ENCODE peak calls at places on chromosomes 13 and 19, in nine cellular contexts. J, R, H, O, D, C, V, E and G are unnamed samples.

GRCh38 chr19:38043649-38044144 is 136.7 kb downstream of the SIPA1L3 start:
- DNase-seq in R (no peak), H (no peak), O (no peak), D (no peak), E (no peak), C (no peak), J (no peak), V (no peak), G (no peak)

GRCh38 chr19:7917292-7918061 is 2.7 kb upstream of the SNAPC2 start:
- DNase-seq in J (no peak), C (no peak), R (peak), V (no peak), D (no peak), E (peak), H (peak), O (peak), G (no peak)

GRCh38 chr13:112103971-112104872 is 37.3 kb downstream of the SOX1 start:
- DNase-seq in V (peak), H (peak), D (no peak), C (no peak), J (no peak), O (no peak), E (no peak), R (no peak), G (no peak)

GRCh38 chr13:114339779-114340534 is 25.7 kb downstream of the CHAMP1 start:
- DNase-seq in E (peak), D (no peak), H (no peak), R (no peak), V (no peak), O (no peak), C (no peak), J (peak), G (no peak)

GRCh38 chr19:13181747-13182388 is 31.7 kb downstream of the IER2 start:
- DNase-seq in O (peak), E (peak), C (peak), V (no peak), H (peak), D (no peak), J (peak), R (peak), G (no peak)

GRCh38 chr13:19601749-19602725 is 31.4 kb upstream of the MPHOSPH8 start:
- DNase-seq in V (no peak), D (no peak), C (no peak), J (peak), H (peak), O (peak), R (no peak), E (peak), G (no peak)

GRCh38 chr19:18364826-18365528 is 21.0 kb upstream of the GDF15 start:
- DNase-seq in R (peak), V (no peak), H (peak), O (peak), D (peak), C (peak), J (peak), E (peak), G (peak)

GRCh38 chr19:56720281-56720680 is 48.7 kb upstream of the ZNF835 start:
- DNase-seq in V (no peak), J (no peak), O (peak), E (no peak), H (no peak), C (no peak), R (no peak), D (no peak), G (no peak)

GRCh38 chr19:33702606-33703437 is 81.1 kb downstream of the CHST8 start:
- DNase-seq in R (no peak), D (no peak), O (no peak), C (no peak), V (no peak), H (no peak), J (no peak), E (no peak), G (no peak)

GRCh38 chr19:861756-862528 is 2.5 kb downstream of the CFD start:
- DNase-seq in E (no peak), J (no peak), H (peak), V (no peak), D (no peak), C (no peak), O (peak), R (no peak), G (no peak)
- TF ChIP-seq CTCF in E (no peak), J (no peak), H (no peak), V (peak), D (no peak), C (no peak), O (no peak), R (peak), G (peak)

DNA sequence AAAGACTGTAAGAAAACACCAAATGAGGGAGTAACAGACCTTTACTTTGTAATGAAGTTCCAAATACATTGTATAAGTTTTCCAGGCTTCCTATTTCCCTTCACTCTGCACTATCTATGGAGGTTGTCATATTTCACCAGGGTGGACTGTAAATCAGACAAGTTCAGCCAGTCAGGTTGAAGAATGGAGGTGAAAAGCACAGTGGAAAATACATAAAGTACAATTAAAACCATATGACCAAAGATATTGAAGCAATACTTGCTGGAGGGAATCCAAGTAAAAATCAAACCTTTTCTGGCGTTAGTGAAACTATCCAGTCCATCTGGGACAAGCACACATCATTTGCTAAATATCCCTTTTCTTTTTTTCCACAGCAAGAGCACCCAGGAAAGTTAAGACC is 3.2 kb downstream of the LHFPL6 start:
- DNase-seq in E (peak), V (no peak), D (peak), J (no peak), R (no peak), H (no peak), C (no peak), O (no peak), G (no peak)
- H3K4me3 ChIP-seq in E (no peak), V (peak), D (no peak), J (peak), R (no peak), H (no peak), C (no peak), O (peak), G (peak)

GRCh38 chr13:25422153-25422552 is 50.4 kb downstream of the ATP8A2 start:
- DNase-seq in V (no peak), E (no peak), C (no peak), D (no peak), O (no peak), R (no peak), J (no peak), H (no peak), G (no peak)

GRCh38 chr13:25421602-25422001 is 49.8 kb downstream of the ATP8A2 start:
- DNase-seq in E (no peak), D (no peak), C (no peak), O (no peak), J (no peak), V (no peak), R (no peak), H (no peak), G (no peak)

GRCh38 chr13:25420161-25420560 is 48.4 kb downstream of the ATP8A2 start:
- DNase-seq in C (no peak), V (no peak), H (no peak), E (no peak), R (no peak), J (no peak), D (no peak), O (no peak), G (no peak)

GRCh38 chr13:25429466-25429865 is 57.7 kb downstream of the ATP8A2 start:
- DNase-seq in J (no peak), H (no peak), O (no peak), R (no peak), V (no peak), E (no peak), C (no peak), D (no peak), G (no peak)

DNA sequence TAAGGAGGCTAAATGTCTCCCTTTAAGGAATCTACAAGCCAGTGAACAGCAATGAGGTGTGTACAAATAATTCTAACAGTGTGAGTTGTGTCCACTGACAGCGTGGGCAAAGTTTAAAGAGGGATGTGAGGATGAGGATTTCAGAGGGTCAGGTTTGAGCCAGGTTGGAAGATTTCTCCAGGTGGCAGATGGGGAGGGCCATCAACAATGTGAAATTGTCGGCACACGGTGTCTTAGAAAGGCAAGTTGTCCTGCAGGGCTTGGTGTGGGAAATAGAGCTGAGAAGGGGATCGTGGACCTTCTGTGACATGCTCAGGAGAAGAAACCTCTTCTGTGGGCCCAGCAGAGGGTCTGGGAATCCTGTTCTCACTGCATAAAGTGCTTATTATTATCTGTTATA is 52.1 kb downstream of the ATP8A2 start:
- DNase-seq in C (no peak), D (no peak), J (no peak), R (no peak), E (no peak), V (no peak), O (no peak), H (no peak), G (no peak)
- TF ChIP-seq CTCF in C (no peak), D (no peak), J (no peak), R (no peak), E (no peak), V (no peak), O (no peak), H (no peak), G (no peak)

GRCh38 chr19:19546751-19547162 is 8.7 kb downstream of the CILP2 start:
- DNase-seq in R (no peak), J (peak), H (no peak), O (peak), V (no peak), D (no peak), C (no peak), E (no peak), G (no peak)

GRCh38 chr19:19545707-19546106 is 7.6 kb downstream of the CILP2 start:
- DNase-seq in V (no peak), J (no peak), C (no peak), O (no peak), H (no peak), D (no peak), E (no peak), R (no peak), G (no peak)

GRCh38 chr19:19544257-19545127 is 6.4 kb downstream of the CILP2 start:
- DNase-seq in R (no peak), E (no peak), D (no peak), V (no peak), H (no peak), O (no peak), C (no peak), J (no peak), G (no peak)

GRCh38 chr19:19543640-19544039 is 5.6 kb downstream of the CILP2 start:
- DNase-seq in E (no peak), J (no peak), O (no peak), V (no peak), R (no peak), H (no peak), D (no peak), C (no peak), G (no peak)

DNA sequence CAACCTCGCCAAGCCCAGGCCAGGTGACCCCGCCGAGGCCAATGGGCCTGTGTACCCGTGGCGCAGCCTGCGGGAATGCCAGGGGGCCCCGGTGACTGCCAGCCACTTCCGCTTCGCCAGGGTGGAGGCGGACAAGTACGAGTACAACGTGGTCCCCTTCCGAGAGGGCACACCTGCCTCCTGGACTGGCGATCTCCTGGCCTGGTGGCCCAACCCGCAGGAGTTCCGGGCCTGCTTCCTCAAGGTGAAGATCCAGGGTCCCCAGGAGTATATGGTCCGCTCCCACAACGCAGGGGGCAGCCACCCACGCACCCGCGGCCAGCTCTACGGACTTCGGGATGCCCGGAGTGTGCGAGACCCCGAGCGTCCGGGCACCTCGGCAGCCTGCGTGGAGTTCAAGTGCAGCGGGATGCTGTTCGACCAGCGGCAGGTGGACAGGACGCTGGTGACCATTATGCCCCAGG is 7.1 kb downstream of the CILP2 start:
- DNase-seq in V (no peak), C (no peak), R (no peak), E (no peak), H (no peak), J (no peak), D (no peak), O (no peak), G (no peak)
- H3K4me3 ChIP-seq in V (no peak), C (no peak), R (no peak), E (no peak), H (no peak), J (no peak), D (no peak), O (no peak), G (no peak)

DNA sequence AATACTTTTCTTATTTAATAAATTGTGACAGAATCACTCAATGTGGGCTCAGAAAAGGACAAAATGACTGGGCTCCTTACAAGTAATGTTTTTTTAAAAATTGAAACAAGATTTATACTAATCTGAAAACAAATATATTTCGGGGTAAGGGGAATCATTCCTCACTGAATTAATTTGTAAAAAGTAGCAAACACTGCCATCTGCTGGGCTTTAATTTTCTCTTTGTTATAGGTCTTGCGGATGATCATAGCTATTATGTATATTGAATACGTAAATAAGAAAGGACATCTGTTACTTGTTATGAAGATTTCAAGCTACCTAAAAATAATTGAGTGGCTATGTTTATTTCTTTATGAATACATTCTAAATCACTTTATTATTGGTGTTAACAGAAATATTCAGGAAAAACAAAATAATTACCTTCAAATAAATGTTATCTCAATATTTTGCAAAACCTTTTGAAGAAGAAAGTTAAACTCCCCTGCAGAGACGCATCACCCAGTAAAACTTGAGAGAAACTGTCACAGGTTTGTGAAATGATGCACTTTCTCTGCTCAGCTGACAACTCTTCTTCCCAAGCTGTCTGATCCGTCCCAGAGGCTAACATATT is 17.8 kb upstream of the ENOX1 start:
- DNase-seq in O (no peak), V (no peak), C (no peak), J (no peak), E (peak), H (peak), D (no peak), R (peak), G (no peak)
- TF ChIP-seq CTCF in O (peak), V (peak), C (no peak), J (peak), E (peak), H (peak), D (peak), R (peak), G (peak)

GRCh38 chr13:95553271-95553588 is 710 bp downstream of the CLDN10 start:
- DNase-seq in D (no peak), R (no peak), V (no peak), H (no peak), J (no peak), O (no peak), C (no peak), E (no peak), G (no peak)
- H3K4me3 ChIP-seq in D (no peak), R (peak), V (peak), H (peak), J (peak), O (peak), C (no peak), E (no peak), G (peak)

GRCh38 chr13:106033634-106034033 is 501.8 kb downstream of the EFNB2 start:
- DNase-seq in O (no peak), D (peak), R (peak), C (no peak), J (no peak), V (no peak), E (peak), H (no peak), G (no peak)
- TF ChIP-seq CTCF in O (no peak), D (peak), R (peak), C (no peak), J (peak), V (peak), E (peak), H (peak), G (peak)